ENCODE peak calls at places on chromosomes 7 and 10, in eight cellular contexts. S is lower leg skin, R is AG09309, F is pancreas, V is BJ, X is brain microvascular endothelial cell, P is astrocyte of the cerebellum, B is LNCaP clone FGC. Y is an unnamed sample.

GRCh38 chr7:128318696-128319095 is 25.0 kb downstream of the RBM28 start:
- DNase-seq in B (no peak), S (no peak), R (no peak), V (no peak), F (no peak), X (no peak), P (no peak), Y (no peak)

GRCh38 chr10:104387130-104387888 is 33.7 kb downstream of the CFAP58 start:
- DNase-seq in F (no peak), S (no peak), B (no peak), P (no peak), R (no peak), V (no peak), X (no peak), Y (no peak)

GRCh38 chr10:23314835-23315239 is 29.8 kb downstream of the C10orf67 start:
- DNase-seq in B (peak), S (peak), P (peak), V (peak), R (peak), X (peak), F (peak), Y (peak)

GRCh38 chr10:69073025-69073424 is 14.9 kb upstream of the SRGN start:
- DNase-seq in V (no peak), S (no peak), F (no peak), B (no peak), X (no peak), P (no peak), R (no peak), Y (no peak)

GRCh38 chr7:125074141-125074540 is 144.5 kb upstream of the POT1 start:
- DNase-seq in V (no peak), B (no peak), X (no peak), S (no peak), P (no peak), R (no peak), F (no peak), Y (no peak)

GRCh38 chr7:126778101-126778500 is 474.6 kb downstream of the GRM8 start:
- DNase-seq in V (no peak), X (no peak), B (no peak), P (no peak), R (no peak), S (no peak), F (no peak), Y (no peak)

GRCh38 chr7:116782177-116782711 is 80.1 kb upstream of the CAPZA2 start:
- DNase-seq in P (peak), R (peak), X (peak), B (no peak), S (no peak), V (peak), F (no peak), Y (no peak)

GRCh38 chr7:17559388-17559787 is 260.9 kb downstream of the AHR start:
- DNase-seq in P (no peak), B (no peak), R (no peak), F (no peak), V (no peak), X (no peak), S (no peak), Y (no peak)

GRCh38 chr7:108178393-108178792 is 48.2 kb upstream of the LAMB4 start:
- DNase-seq in B (peak), V (no peak), F (peak), P (no peak), X (no peak), R (no peak), S (no peak), Y (no peak)

GRCh38 chr7:957418-958220 is 3.1 kb upstream of the ADAP1 start:
- DNase-seq in B (no peak), R (no peak), P (no peak), X (no peak), S (no peak), F (no peak), V (no peak), Y (no peak)

GRCh38 chr7:55160539-55160938 is 141.7 kb downstream of the EGFR start:
- DNase-seq in V (no peak), F (no peak), X (peak), P (peak), S (no peak), B (no peak), R (peak), Y (no peak)

GRCh38 chr7:95435422-95435780 is 573 bp upstream of the PON2 start:
- DNase-seq in V (no peak), X (no peak), R (no peak), F (no peak), S (no peak), P (no peak), B (no peak), Y (no peak)

GRCh38 chr7:143172354-143172753 is 10.9 kb upstream of the TAS2R39 start:
- DNase-seq in F (peak), R (no peak), V (no peak), S (no peak), B (peak), P (no peak), X (no peak), Y (no peak)

GRCh38 chr7:27152816-27153486 is 568 bp upstream of the HOXA3 start:
- DNase-seq in R (no peak), V (no peak), X (no peak), S (peak), P (no peak), F (peak), B (no peak), Y (no peak)

GRCh38 chr7:101066141-101066857 is 19.0 kb upstream of the TRIM56 start:
- DNase-seq in R (no peak), B (no peak), X (peak), P (no peak), F (no peak), V (no peak), S (no peak), Y (no peak)

GRCh38 chr10:123380491-123381085 is 226.4 kb downstream of the BUB3 start:
- DNase-seq in X (no peak), V (no peak), F (no peak), R (no peak), P (no peak), B (peak), S (no peak), Y (no peak)

GRCh38 chr7:134618756-134619530 is 27.7 kb upstream of the BPGM start:
- DNase-seq in F (no peak), R (no peak), B (no peak), V (no peak), S (no peak), P (no peak), X (peak), Y (no peak)

GRCh38 chr7:65247491-65247890 is 126.2 kb upstream of the ZNF92 start:
- DNase-seq in S (no peak), B (no peak), F (no peak), V (no peak), P (no peak), X (no peak), R (no peak), Y (no peak)

GRCh38 chr7:65254061-65254460 is 119.6 kb upstream of the ZNF92 start:
- DNase-seq in S (no peak), B (no peak), R (no peak), P (no peak), X (no peak), V (no peak), F (no peak), Y (no peak)

GRCh38 chr7:65251851-65252620 is 121.6 kb upstream of the ZNF92 start:
- DNase-seq in V (no peak), R (no peak), P (peak), X (peak), F (peak), S (no peak), B (peak), Y (peak)

GRCh38 chr7:65250216-65250615 is 123.4 kb upstream of the ZNF92 start:
- DNase-seq in B (no peak), R (no peak), X (no peak), F (no peak), S (no peak), P (no peak), V (no peak), Y (no peak)

DNA sequence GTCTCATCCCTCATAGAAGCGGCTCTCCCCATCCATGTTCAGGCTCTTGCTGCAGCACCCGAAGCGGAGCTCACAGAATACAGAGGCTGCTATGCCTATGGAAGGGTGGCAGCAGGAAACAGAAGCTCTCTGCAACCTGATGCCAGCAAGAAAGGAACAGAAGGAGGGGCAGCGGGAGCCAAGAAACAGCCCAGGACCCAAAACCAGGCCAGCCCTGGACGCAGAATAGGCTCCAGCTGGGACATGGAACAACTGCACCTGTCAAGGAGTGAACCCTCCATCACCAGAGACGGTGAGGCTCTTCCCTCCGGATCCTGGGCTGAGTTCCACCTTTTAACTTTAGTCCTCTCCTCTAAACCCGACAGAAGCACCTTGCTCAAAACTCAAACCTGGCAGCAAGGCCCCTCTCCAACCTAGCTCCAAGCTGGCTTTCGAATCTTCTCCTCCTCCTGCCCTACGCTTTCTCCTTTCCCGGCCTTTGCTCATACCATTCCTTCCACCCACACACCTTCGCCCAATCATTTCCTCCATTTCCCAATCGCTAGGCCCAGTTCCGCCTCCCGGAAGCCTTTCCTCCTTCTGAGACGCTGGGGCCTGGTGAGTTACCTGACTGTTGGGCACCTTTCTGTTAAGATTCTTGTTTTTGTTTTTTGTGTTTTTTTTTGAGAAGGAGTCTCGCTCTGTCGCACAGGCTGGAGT is 122.8 kb upstream of the ZNF92 start:
- DNase-seq in V (no peak), B (no peak), F (no peak), X (no peak), S (no peak), R (no peak), P (no peak), Y (no peak)
- H3K4me3 ChIP-seq in V (no peak), B (no peak), F (no peak), X (no peak), S (no peak), R (no peak), P (no peak), Y (no peak)

DNA sequence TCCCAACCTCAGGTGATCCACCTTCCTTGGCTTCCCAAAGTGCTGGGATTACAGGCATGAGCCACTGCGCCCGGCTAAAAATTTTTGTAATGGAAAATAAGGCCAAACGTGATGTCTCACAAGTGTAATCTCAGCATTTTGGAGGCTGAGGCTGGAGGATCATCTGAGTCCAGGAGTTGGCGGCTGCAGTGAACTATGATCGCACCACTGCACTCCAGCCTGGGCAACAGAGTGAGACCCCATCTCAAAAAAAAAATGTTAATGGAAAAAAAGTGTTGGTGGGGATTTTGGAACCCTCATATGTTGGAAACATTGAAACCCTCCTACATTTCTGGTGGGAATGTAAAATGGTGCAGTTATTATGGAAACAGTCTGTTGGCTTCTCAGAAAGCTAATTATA is 2.7 kb upstream of the SRPK2 start:
- DNase-seq in P (no peak), S (no peak), F (no peak), X (no peak), B (no peak), V (no peak), R (no peak), Y (no peak)
- TF ChIP-seq CTCF in P (no peak), S (no peak), F (no peak), X (no peak), B (no peak), V (no peak), R (no peak), Y (no peak)

GRCh38 chr10:112519129-112519761 is 72.2 kb downstream of the VTI1A start:
- DNase-seq in X (no peak), V (no peak), R (no peak), P (no peak), B (no peak), S (no peak), F (no peak), Y (no peak)
- H3K4me3 ChIP-seq in X (no peak), V (no peak), R (no peak), P (no peak), B (no peak), S (no peak), F (no peak), Y (no peak)

DNA sequence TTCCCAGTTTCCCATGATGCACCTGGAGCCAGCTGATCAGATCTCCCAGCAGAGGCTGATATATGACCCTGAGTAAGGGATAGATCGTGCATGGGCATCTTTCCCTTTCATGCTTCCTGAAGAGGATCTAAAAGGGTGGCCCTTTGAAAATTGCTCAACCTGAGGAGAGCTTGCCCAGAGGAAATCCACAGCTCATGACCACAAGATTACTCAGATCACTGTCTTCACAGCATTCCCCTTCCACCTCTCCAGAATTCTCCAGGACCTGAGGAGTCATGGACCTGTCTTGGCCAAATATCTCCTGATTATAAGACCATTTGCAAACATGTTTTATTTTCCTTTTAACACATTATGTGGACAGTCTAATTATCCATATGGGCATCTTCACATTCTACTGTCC is 328.1 kb downstream of the LHFPL3 start:
- DNase-seq in P (no peak), S (no peak), X (no peak), F (no peak), B (no peak), R (no peak), V (no peak), Y (no peak)
- TF ChIP-seq CTCF in P (no peak), S (no peak), X (no peak), F (no peak), B (no peak), R (no peak), V (no peak), Y (no peak)

DNA sequence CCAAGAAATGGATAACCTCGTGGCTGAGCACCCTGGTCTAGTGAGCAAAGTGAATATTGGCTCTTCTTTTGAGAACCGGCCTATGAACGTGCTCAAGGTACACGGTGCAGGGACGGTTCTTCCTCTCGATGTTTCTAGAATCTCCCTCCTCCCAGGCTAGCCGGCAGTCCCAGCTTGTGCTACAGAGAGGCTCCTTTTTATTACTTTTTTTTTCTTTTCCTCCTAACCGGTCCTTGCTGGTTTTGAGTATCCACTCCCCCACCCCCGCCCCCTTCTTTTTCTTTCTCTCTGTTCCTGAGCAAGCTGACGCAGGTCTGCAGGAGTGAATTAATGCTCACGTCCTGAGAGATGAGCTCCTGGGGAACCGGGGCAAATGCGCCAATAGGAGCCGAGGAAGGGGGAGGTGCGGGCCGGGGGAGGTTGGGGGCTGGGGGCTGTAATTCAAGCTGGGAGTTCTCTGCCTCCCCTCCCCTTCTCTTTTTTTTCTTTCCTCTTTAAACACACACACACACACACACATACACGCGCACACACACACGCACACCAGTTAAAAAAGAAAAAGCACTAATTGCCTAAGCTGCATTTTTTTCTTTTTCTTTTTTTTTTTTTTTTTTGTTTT is 6.5 kb downstream of the CPA2 start:
- DNase-seq in R (no peak), F (peak), V (no peak), B (no peak), P (no peak), S (no peak), X (no peak), Y (no peak)
- H3K4me3 ChIP-seq in R (peak), F (peak), V (no peak), B (no peak), P (peak), S (no peak), X (peak), Y (no peak)

DNA sequence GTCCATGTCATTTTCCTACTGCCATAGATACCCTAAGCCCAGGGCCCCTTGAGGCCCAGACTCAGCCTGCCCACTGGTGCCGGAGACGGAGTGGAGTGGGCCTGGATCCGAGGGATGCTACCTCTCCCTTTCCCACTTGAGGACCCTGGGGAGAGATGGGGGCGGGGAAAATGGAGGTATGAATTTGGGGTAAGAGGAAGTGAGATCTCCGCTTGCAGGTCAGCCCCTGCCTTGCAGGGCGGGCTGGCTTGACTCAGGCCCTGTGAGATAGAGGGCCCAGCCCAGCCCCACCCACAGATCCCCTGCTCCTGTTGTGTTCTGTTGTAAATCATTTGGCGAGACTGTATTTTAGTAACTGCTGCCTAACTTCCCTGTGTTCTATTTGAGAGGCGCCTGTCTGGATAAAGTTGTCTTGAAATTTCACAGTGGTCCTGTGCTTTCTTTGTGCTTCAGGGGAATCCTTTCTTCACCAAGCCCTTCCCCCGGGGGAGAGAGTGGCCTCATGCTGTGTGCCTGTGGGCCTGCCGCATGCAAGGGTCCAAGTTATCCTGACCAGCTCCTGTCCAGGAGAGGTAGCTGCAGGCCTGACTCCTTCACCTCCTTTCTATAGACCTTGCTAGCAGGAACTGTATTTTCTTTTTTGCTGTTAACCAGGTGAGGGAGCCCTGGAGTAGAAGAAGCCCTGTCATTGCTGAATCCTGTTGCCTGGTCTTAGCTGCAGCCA is 13.3 kb downstream of the YKT6 start:
- DNase-seq in F (no peak), P (peak), X (peak), R (no peak), S (no peak), B (peak), V (no peak), Y (peak)
- TF ChIP-seq CTCF in F (no peak), P (peak), X (peak), R (peak), S (no peak), B (peak), V (peak), Y (peak)